ENCODE peak calls at places on chromosomes 1 and 21, in ten cellular contexts. O is transverse colon; L is thoracic aorta; G is astrocyte of the spinal cord; V is CD8-positive, alpha-beta T cell; W is cardiac muscle cell; P is ovary; X is AG04450; B is HCT116; C is GM23248. K is an unnamed sample.

GRCh38 chr1:48744032-48744431 is 32.7 kb downstream of the BEND5 start:
- DNase-seq in O (no peak), P (no peak), B (no peak), C (no peak), L (no peak), W (no peak), V (no peak), G (no peak), X (no peak), K (no peak)

GRCh38 chr1:3625151-3625907 is 514 bp downstream of the TPRG1L start:
- DNase-seq in V (no peak), O (peak), P (no peak), W (peak), L (no peak), C (peak), B (no peak), X (no peak), G (peak), K (no peak)

GRCh38 chr1:245921417-245921816 is 585.7 kb downstream of the SMYD3 start:
- DNase-seq in V (no peak), B (no peak), O (no peak), L (no peak), X (no peak), P (no peak), C (no peak), G (no peak), W (no peak), K (no peak)

GRCh38 chr21:37367758-37368535 is 1.4 kb downstream of the DYRK1A start:
- DNase-seq in C (peak), O (peak), V (no peak), W (peak), X (no peak), G (peak), L (no peak), B (no peak), P (peak), K (peak)

GRCh38 chr1:37509181-37509580 is 5.4 kb downstream of the MEAF6 start:
- DNase-seq in W (peak), B (no peak), G (peak), V (no peak), O (no peak), X (no peak), P (no peak), L (no peak), C (peak), K (no peak)

GRCh38 chr1:93814059-93814794 is 64.8 kb downstream of the DNTTIP2 start:
- DNase-seq in G (peak), O (peak), X (peak), L (peak), B (peak), W (peak), P (peak), C (peak), V (no peak), K (peak)

GRCh38 chr1:79657916-79658662 is 651.6 kb upstream of the ADGRL4 start:
- DNase-seq in G (no peak), W (peak), O (no peak), L (no peak), P (no peak), C (no peak), B (no peak), X (no peak), V (no peak), K (no peak)

GRCh38 chr1:1230656-1231399 is 973 bp downstream of the SDF4 start:
- DNase-seq in O (peak), P (no peak), G (peak), L (no peak), C (peak), B (peak), V (no peak), X (no peak), W (peak), K (no peak)

GRCh38 chr1:240803151-240803550 is 191.2 kb upstream of the GREM2 start:
- DNase-seq in G (peak), L (no peak), X (peak), P (no peak), W (no peak), B (no peak), O (no peak), C (peak), V (no peak), K (no peak)

GRCh38 chr1:33295450-33296081 is 25.3 kb downstream of the A3GALT2 start:
- DNase-seq in B (peak), V (peak), P (peak), W (peak), O (peak), G (peak), C (peak), X (peak), L (peak), K (peak)

GRCh38 chr1:93353286-93353685 is 7.6 kb downstream of the DR1 start:
- DNase-seq in B (no peak), O (no peak), C (peak), P (no peak), L (no peak), G (peak), W (peak), V (no peak), X (no peak), K (no peak)

GRCh38 chr1:2126331-2127180 is 68.0 kb downstream of the FAAP20 start:
- DNase-seq in P (peak), V (no peak), B (no peak), C (no peak), W (no peak), O (no peak), G (no peak), X (no peak), L (no peak), K (no peak)

GRCh38 chr21:37606549-37606948 is 240.0 kb downstream of the DYRK1A start:
- DNase-seq in C (no peak), O (no peak), L (no peak), G (no peak), V (no peak), P (no peak), B (no peak), X (no peak), W (no peak), K (no peak)

GRCh38 chr1:151787689-151788088 is 2.6 kb downstream of the TDRKH start:
- DNase-seq in L (no peak), X (no peak), G (no peak), B (no peak), O (no peak), V (no peak), P (no peak), C (no peak), W (no peak), K (no peak)

GRCh38 chr21:41899431-41900202 is 20.5 kb upstream of the PRDM15 start:
- DNase-seq in W (no peak), X (no peak), G (no peak), O (no peak), C (no peak), V (no peak), B (no peak), L (no peak), P (no peak), K (no peak)

GRCh38 chr21:42654179-42654912 is 925 bp downstream of the PDE9A start:
- DNase-seq in O (no peak), G (no peak), V (no peak), C (no peak), B (no peak), L (no peak), X (no peak), P (no peak), W (no peak), K (no peak)

GRCh38 chr1:199867601-199868000 is 159.9 kb upstream of the NR5A2 start:
- DNase-seq in V (no peak), P (no peak), C (no peak), W (peak), G (no peak), O (no peak), L (no peak), B (no peak), X (no peak), K (no peak)

GRCh38 chr1:153985984-153986761 is at the start of gene RAB13:
- DNase-seq in C (peak), V (no peak), P (peak), L (peak), O (peak), G (peak), W (peak), B (peak), X (no peak), K (no peak)

GRCh38 chr1:203682401-203683383 is 56.1 kb downstream of the ATP2B4 start:
- DNase-seq in V (peak), B (peak), C (no peak), O (peak), P (no peak), G (no peak), X (no peak), L (no peak), W (no peak), K (peak)

GRCh38 chr1:44786841-44787426 is 1.0 kb downstream of the BEST4 start:
- DNase-seq in L (no peak), B (no peak), O (peak), W (no peak), C (peak), P (no peak), X (no peak), V (no peak), G (no peak), K (no peak)

GRCh38 chr1:94949681-94950661 is 23.1 kb upstream of the CNN3 start:
- DNase-seq in C (peak), V (no peak), O (peak), L (no peak), P (no peak), X (no peak), B (no peak), W (peak), G (no peak), K (no peak)

GRCh38 chr1:63740432-63740831 is 33.4 kb upstream of the ROR1 start:
- DNase-seq in C (no peak), L (no peak), B (no peak), X (no peak), O (no peak), P (no peak), W (no peak), V (no peak), G (no peak), K (no peak)

GRCh38 chr1:167450843-167451242 is 67.5 kb downstream of the CD247 start:
- DNase-seq in L (no peak), B (no peak), V (no peak), W (no peak), C (no peak), X (no peak), G (no peak), P (no peak), O (no peak), K (no peak)

GRCh38 chr1:11501491-11501897 is 22.5 kb downstream of the DISP3 start:
- DNase-seq in P (no peak), O (no peak), L (no peak), G (no peak), W (peak), X (no peak), B (no peak), C (no peak), V (no peak), K (no peak)

GRCh38 chr1:118960026-118960561 is 28.0 kb downstream of the TBX15 start:
- DNase-seq in V (no peak), X (no peak), L (no peak), B (no peak), P (no peak), C (peak), G (peak), O (no peak), W (no peak), K (no peak)

GRCh38 chr1:234933031-234933430 is 195.6 kb downstream of the TOMM20 start:
- DNase-seq in P (no peak), G (no peak), C (no peak), V (no peak), X (no peak), L (no peak), O (no peak), W (no peak), B (no peak), K (no peak)

GRCh38 chr1:75791022-75791421 is 5.0 kb downstream of the RABGGTB start:
- DNase-seq in P (no peak), W (no peak), B (no peak), G (peak), L (no peak), C (peak), X (no peak), O (no peak), V (no peak), K (no peak)

GRCh38 chr1:94258873-94259331 is 21.5 kb upstream of the ARHGAP29 start:
- DNase-seq in V (no peak), C (peak), L (peak), W (peak), O (peak), P (no peak), G (peak), X (peak), B (peak), K (no peak)

GRCh38 chr1:18907914-18908845 is 5.8 kb upstream of the ALDH4A1 start:
- DNase-seq in O (no peak), G (no peak), C (no peak), X (no peak), W (no peak), V (no peak), L (no peak), P (no peak), B (no peak), K (no peak)

GRCh38 chr1:153465728-153466625 is 5.5 kb upstream of the S100A7 start:
- DNase-seq in B (peak), G (peak), W (peak), C (peak), V (peak), L (no peak), P (peak), X (no peak), O (peak), K (peak)

GRCh38 chr1:164785841-164786534 is 227.0 kb downstream of the PBX1 start:
- DNase-seq in P (no peak), G (no peak), V (no peak), L (no peak), B (no peak), X (no peak), C (peak), W (peak), O (no peak), K (no peak)

GRCh38 chr1:164787834-164788231 is 228.8 kb downstream of the PBX1 start:
- DNase-seq in O (no peak), X (no peak), V (no peak), P (no peak), G (no peak), B (no peak), C (no peak), W (no peak), L (no peak), K (no peak)

GRCh38 chr1:164784960-164785359 is 226.0 kb downstream of the PBX1 start:
- DNase-seq in P (no peak), G (no peak), C (no peak), X (no peak), V (no peak), B (no peak), L (no peak), O (no peak), W (no peak), K (no peak)

GRCh38 chr1:164790081-164790480 is 231.1 kb downstream of the PBX1 start:
- DNase-seq in L (no peak), W (no peak), X (no peak), O (no peak), G (no peak), B (no peak), V (no peak), P (no peak), C (no peak), K (no peak)

DNA sequence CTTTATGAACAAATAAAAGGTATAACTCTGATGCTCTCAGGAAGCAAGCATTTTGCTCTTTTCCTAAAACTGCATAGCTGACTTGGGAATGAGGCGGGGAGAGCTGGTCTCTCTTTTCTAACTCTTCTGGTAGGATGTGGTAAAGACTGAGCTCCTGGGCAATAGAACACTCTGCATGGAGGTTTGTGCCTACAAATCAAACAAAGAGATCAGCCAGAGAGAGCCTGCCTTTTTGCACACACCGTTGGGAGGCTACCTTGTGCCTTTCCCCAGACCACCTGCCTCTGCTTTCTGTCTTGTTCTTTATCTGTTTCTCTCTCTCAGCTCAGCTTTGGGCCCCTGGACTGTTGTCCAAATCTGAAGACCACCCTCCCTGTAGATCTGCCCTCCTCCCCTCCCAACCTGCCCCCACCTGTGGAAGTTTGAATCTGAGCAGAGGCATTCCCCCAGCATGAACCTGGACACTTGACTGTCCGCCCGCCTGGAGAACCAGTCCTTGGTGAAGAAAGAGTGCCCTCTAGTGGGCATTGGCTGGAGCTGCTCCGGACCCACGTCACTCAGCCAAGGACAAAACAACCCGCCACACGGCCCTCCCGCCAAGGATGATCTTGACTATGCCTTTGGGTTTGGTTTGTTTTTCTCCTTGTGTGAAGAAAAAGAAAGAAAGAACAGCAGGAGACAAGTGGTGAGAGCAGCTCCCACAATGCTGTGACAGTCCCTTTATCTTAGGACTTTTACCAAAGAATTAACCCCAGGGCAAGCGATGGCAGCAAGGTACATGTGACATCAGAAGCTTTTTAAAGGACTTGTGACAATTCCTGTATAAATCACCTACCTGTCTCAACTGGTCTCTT is 228.2 kb downstream of the PBX1 start:
- DNase-seq in G (peak), O (peak), V (peak), B (peak), L (peak), W (peak), C (peak), P (peak), X (peak), K (peak)
- H3K4me3 ChIP-seq in G (no peak), O (no peak), V (no peak), B (no peak), L (no peak), W (no peak), C (no peak), P (no peak), X (no peak), K (no peak)

GRCh38 chr1:92168657-92169056 is 49.1 kb upstream of the C1orf146 start:
- DNase-seq in L (no peak), G (no peak), O (no peak), W (no peak), C (no peak), P (no peak), B (no peak), X (no peak), V (no peak), K (no peak)

GRCh38 chr1:92167151-92167550 is 50.6 kb upstream of the C1orf146 start:
- DNase-seq in P (no peak), C (no peak), L (no peak), W (no peak), B (no peak), V (no peak), O (no peak), X (no peak), G (no peak), K (no peak)

GRCh38 chr1:92169606-92170005 is 48.1 kb upstream of the C1orf146 start:
- DNase-seq in L (no peak), O (no peak), G (no peak), C (no peak), X (no peak), B (no peak), V (no peak), W (no peak), P (no peak), K (no peak)

DNA sequence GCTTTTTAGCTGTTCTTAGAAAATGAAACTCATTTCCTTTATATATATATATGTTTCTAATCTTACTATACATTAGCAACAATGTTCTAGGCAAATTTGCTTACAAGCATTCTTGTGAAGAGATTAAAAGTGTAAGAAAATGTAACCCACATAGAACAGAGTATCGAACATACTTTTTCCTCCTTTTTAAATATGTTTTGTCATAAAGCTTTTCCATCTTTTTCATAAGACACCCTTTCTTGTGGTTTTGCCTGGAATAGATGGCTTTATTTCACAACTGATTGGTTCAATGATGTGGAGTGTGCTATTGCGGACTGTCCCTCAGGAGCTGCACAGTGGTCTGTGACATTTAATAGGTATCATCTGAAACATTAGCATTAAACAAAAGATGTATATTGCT is 48.6 kb upstream of the C1orf146 start:
- DNase-seq in W (no peak), G (no peak), L (no peak), V (no peak), B (no peak), X (no peak), P (no peak), O (no peak), C (no peak), K (no peak)
- H3K4me3 ChIP-seq in W (no peak), G (no peak), L (no peak), V (no peak), B (no peak), X (peak), P (no peak), O (no peak), C (no peak), K (no peak)

DNA sequence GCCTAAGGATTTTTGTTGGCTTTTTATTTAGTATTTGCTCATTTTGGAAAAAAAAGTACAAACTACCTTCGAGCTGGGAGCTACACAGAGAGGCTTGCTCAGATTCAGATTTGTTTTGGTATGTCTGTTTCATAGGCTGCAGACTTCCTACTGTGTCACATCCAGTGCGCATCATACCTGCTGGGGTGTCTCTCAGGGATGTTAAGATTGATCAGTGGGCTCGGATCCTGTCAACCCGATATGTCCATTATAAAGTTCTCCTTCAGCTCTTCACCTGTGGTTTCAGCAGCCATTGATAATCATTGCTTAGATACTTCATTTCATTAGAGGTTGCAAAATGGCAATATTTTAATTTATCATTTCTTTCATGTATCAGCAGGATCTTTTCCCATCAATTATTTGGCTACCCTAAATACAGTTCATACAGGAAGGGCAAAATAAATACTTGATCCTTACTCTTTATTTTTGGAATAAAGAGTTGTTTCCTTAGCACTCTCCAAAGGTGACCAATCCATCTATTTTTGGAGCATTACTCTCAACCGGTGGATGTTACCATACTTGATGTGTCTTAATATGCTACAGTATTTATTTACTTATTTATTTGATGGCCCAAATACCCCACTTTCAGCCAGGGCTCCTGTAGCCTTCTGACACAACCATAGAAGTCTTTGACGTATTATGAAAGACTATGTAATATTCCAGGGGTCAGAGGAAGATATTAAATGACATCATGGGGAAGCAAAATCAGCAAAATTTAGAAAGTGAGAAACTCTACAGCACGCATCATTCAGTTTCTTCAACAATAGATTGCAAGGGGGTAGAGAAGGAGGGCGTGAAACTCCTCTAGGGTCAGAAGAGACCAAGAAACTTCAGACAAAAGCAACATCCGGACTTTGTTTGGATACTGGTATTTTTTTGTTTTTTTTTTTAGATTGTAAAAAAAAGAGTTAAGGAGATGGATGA is 55.3 kb upstream of the HNRNPU start:
- DNase-seq in G (no peak), V (no peak), C (peak), B (no peak), W (no peak), O (no peak), P (no peak), L (no peak), X (no peak), K (no peak)
- H3K4me3 ChIP-seq in G (peak), V (peak), C (peak), B (peak), W (peak), O (peak), P (peak), L (peak), X (peak), K (peak)

GRCh38 chr1:24114753-24115152 is 2.8 kb upstream of the MYOM3 start:
- DNase-seq in L (no peak), W (no peak), X (no peak), V (no peak), G (no peak), P (no peak), B (no peak), C (no peak), O (no peak), K (no peak)

GRCh38 chr1:24111264-24111997 is 504 bp downstream of the MYOM3 start:
- DNase-seq in G (no peak), X (no peak), L (peak), B (no peak), V (no peak), W (peak), C (peak), O (no peak), P (no peak), K (peak)

GRCh38 chr1:24111998-24112380 is at the start of gene MYOM3:
- DNase-seq in O (no peak), V (no peak), P (no peak), G (no peak), W (no peak), L (no peak), C (peak), X (no peak), B (no peak), K (no peak)

GRCh38 chr1:24110642-24111263 is 1.2 kb downstream of the MYOM3 start:
- DNase-seq in P (no peak), X (no peak), G (no peak), L (no peak), W (no peak), C (peak), B (no peak), V (no peak), O (no peak), K (no peak)

GRCh38 chr1:24112381-24113169 is 640 bp upstream of the MYOM3 start:
- DNase-seq in W (peak), B (peak), P (peak), O (peak), G (peak), V (peak), X (peak), C (peak), L (peak), K (peak)
- H3K4me3 ChIP-seq in W (no peak), B (no peak), P (no peak), O (peak), G (peak), V (peak), X (peak), C (peak), L (peak), K (no peak)